ENCODE peak calls at places on chromosomes 16 and 17, in five cellular contexts. E, A, O, U and B are unnamed samples.

GRCh38 chr16:89658221-89658879 is 714 bp downstream of the SPATA33 start:
- DNase-seq in E (peak; percentile 34), A (no peak), O (peak; percentile 9), U (no peak), B (no peak)

GRCh38 chr17:28338056-28338768 is 2.7 kb downstream of the TNFAIP1 start:
- DNase-seq in E (no peak), A (no peak), O (peak; percentile 14), U (peak; percentile 85), B (peak; percentile 65)

GRCh38 chr16:19132898-19133297 is 19.1 kb downstream of the ITPRIPL2 start:
- DNase-seq in E (no peak), A (no peak), O (no peak), U (no peak), B (no peak)

GRCh38 chr17:74442291-74442669 is 10.4 kb downstream of the GPRC5C start:
- DNase-seq in E (no peak), A (no peak), O (no peak), U (no peak), B (no peak)

GRCh38 chr17:63356275-63356905 is 89.7 kb downstream of the CYB561 start:
- DNase-seq in E (no peak), A (no peak), O (peak; percentile 83), U (peak; percentile 99), B (peak; percentile 80)

GRCh38 chr17:61478790-61479492 is 26.7 kb downstream of the TBX4 start:
- DNase-seq in E (no peak), A (no peak), O (no peak), U (no peak), B (no peak)

GRCh38 chr16:46974352-46974751 is 878 bp upstream of the DNAJA2 start:
- DNase-seq in E (no peak), A (no peak), O (no peak), U (peak; percentile 32), B (peak; percentile 23)

GRCh38 chr16:65274576-65274975 is 152.7 kb upstream of the CDH11 start:
- DNase-seq in E (no peak), A (no peak), O (peak; percentile 83), U (no peak), B (no peak)

GRCh38 chr16:26281681-26282080 is 589.9 kb downstream of the HS3ST4 start:
- DNase-seq in E (no peak), A (no peak), O (no peak), U (no peak), B (no peak)

GRCh38 chr17:80924807-80925610 is 66.6 kb upstream of the CHMP6 start:
- DNase-seq in E (no peak), A (no peak), O (no peak), U (no peak), B (no peak)

GRCh38 chr16:4404967-4405696 is 11.3 kb downstream of the CORO7 start:
- DNase-seq in E (no peak), A (no peak), O (no peak), U (no peak), B (no peak)

GRCh38 chr16:5580772-5581171 is 483.2 kb upstream of the EEF2KMT start:
- DNase-seq in E (no peak), A (no peak), O (no peak), U (no peak), B (no peak)

GRCh38 chr16:69880640-69881133 is 70.4 kb upstream of the CLEC18A start:
- DNase-seq in E (no peak), A (no peak), O (no peak), U (peak; percentile 52), B (peak; percentile 4)

GRCh38 chr17:40596261-40596919 is 31.1 kb upstream of the CCR7 start:
- DNase-seq in E (no peak), A (no peak), O (no peak), U (peak; percentile 35), B (peak; percentile 8)

GRCh38 chr16:3179651-3180050 is 8.4 kb upstream of the OR1F1 start:
- DNase-seq in E (no peak), A (no peak), O (no peak), U (no peak), B (no peak)

GRCh38 chr17:17628388-17629008 is 37.0 kb upstream of the PEMT start:
- DNase-seq in E (peak; percentile 11), A (no peak), O (no peak), U (no peak), B (no peak)

GRCh38 chr17:39231091-39231561 is 5.4 kb upstream of the STAC2 start:
- DNase-seq in E (no peak), A (no peak), O (no peak), U (no peak), B (peak; percentile 49)

GRCh38 chr17:7213895-7214299 is 5.7 kb downstream of the DLG4 start:
- DNase-seq in E (no peak), A (peak; percentile 69), O (peak; percentile 49), U (peak; percentile 80), B (peak; percentile 62)

GRCh38 chr16:8581923-8582580 is 8.3 kb downstream of the TMEM114 start:
- DNase-seq in E (no peak), A (peak; percentile 56), O (no peak), U (peak; percentile 7), B (no peak)

GRCh38 chr17:74750039-74750326 is 1.6 kb downstream of the NHERF1 start:
- DNase-seq in E (no peak), A (no peak), O (no peak), U (no peak), B (no peak)

GRCh38 chr17:8939496-8940334 is 25.8 kb downstream of the PIK3R5 start:
- DNase-seq in E (no peak), A (no peak), O (no peak), U (no peak), B (no peak)

GRCh38 chr17:10156579-10157488 is 41.6 kb downstream of the GAS7 start:
- DNase-seq in E (no peak), A (peak; percentile 83), O (no peak), U (no peak), B (no peak)

GRCh38 chr17:64491034-64491860 is 5.6 kb downstream of the POLG2 start:
- DNase-seq in E (peak; percentile 52), A (peak; percentile 50), O (peak; percentile 67), U (peak; percentile 61), B (peak; percentile 63)

GRCh38 chr17:78458091-78458490 is 79.6 kb downstream of the PGS1 start:
- DNase-seq in E (no peak), A (no peak), O (no peak), U (peak; percentile 3), B (no peak)

GRCh38 chr17:76892329-76892728 is 24.1 kb downstream of the MGAT5B start:
- DNase-seq in E (no peak), A (no peak), O (no peak), U (no peak), B (no peak)

GRCh38 chr17:600576-601301 is 113.9 kb downstream of the VPS53 start:
- DNase-seq in E (no peak), A (no peak), O (no peak), U (peak; percentile 35), B (no peak)

GRCh38 chr16:87360862-87361610 is 22.5 kb downstream of the FBXO31 start:
- DNase-seq in E (no peak), A (no peak), O (no peak), U (no peak), B (no peak)

GRCh38 chr17:28983286-28984240 is 22.3 kb downstream of the SEZ6 start:
- DNase-seq in E (no peak), A (peak; percentile 46), O (no peak), U (no peak), B (no peak)

GRCh38 chr17:63989622-63990345 is 8.4 kb upstream of the PRR29 start:
- DNase-seq in E (no peak), A (no peak), O (no peak), U (no peak), B (no peak)

DNA sequence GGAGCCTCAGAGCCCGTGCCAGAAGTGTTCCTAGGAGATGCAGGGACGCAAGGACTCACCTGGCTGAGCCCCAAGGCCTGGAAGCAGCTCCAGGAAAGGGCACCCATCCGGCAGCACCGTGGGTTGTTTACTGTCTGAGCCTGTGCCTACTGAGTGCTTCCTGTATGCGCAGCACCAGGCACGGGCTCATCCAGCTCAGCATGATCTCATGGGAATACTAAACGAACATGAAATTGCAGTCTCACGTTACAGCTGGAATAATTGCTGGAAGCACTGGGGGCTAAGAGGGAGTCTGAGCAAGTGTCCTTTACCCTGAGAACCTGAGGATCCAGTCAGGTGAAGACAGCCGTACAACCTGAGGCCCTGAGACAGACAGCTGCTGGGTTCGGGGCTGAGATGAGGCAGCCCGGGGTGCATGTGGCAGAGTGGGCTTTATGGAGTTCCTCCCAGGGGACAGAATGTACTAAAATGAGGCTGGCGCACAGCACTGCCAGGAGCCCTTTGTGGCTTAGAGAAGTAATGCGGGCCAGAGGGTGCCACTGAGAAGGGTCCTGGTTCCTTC is 5.4 kb downstream of the CTRL start:
- DNase-seq in E (no peak), A (peak; percentile 64), O (peak; percentile 73), U (peak; percentile 65), B (no peak)
- TF ChIP-seq CTCF in E (no peak), A (no peak), O (no peak), U (no peak), B (no peak)

DNA sequence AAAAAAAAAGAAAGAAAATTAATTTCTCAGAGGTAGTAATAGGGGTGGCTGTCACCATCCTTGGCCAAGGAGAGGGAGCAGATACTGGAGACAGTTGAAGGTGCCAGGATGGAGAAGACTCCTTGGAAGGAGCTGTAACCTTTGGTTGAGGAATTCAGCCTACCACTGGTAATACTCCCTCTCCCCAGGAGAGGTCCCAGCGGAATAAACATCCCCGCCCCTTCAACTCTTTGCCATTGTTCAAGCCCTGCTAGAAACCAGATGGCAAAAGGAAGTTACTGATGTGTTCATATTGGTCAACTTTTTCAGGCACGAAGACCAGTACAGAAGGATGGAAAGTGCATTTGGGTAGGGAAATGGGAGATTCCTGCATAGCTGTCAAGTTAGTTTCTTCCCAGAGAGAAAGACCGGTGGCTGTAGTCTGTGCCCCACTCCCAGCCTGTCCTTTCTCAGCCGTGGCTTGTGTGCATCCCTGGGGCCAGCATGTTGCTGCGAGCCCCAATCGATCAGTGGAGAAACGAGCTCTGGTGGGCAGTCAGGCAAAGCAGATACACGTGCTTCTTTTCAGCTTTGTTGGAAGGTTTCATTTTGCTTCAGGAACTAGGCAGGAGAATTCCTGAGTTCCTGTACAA is 612.1 kb downstream of the MAF start:
- DNase-seq in E (peak; percentile 11), A (no peak), O (no peak), U (no peak), B (no peak)
- TF ChIP-seq CTCF in E (no peak), A (no peak), O (no peak), U (no peak), B (no peak)

GRCh38 chr16:11705311-11705710 is 37.1 kb downstream of the SNN start:
- DNase-seq in E (no peak), A (no peak), O (no peak), U (no peak), B (no peak)
- TF ChIP-seq CTCF in E (no peak), A (no peak), O (no peak), U (no peak), B (no peak)

DNA sequence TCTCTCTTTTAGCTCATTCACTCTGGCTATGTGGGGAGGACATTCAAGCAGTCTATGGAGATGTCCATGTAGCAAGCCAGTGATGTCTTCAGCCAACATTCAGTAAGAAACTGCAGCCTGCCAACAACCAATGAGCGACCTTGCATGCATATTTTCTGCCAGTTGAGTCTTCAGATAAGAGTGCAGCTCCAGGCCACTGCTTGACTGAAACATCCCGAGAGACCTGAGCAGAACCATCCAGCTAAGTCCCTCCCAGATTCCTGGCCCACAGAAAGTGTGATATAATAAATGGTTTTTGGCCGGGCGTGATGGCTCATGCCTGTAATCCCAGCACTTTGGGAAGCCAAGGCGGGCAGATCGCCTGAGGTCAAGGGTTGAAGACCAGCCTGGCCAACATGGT is 10.5 kb upstream of the C17orf58 start:
- DNase-seq in E (no peak), A (no peak), O (no peak), U (peak; percentile 4), B (no peak)
- TF ChIP-seq CTCF in E (no peak), A (no peak), O (no peak), U (no peak), B (no peak)